ENCODE peak calls at places on chromosomes 13 and 19, in ten cellular contexts. One of them, this sample, is unnamed.

GRCh38 chr13:101049166-101049850 is 367.0 kb downstream of the NALCN start:
- DNase-seq in thoracic aorta: no peak
- DNase-seq in foreskin fibroblast: no peak
- DNase-seq in gastrocnemius medialis: no peak
- DNase-seq in vagina: no peak
- DNase-seq in fibroblast of the aortic adventitia: peak
- DNase-seq in CD4-positive, alpha-beta memory T cell: no peak
- DNase-seq in brain microvascular endothelial cell: no peak
- DNase-seq in MM.1S: no peak
- DNase-seq in cardiac muscle cell: no peak
- DNase-seq in this sample: no peak

GRCh38 chr13:97810152-97810551 is 143.3 kb upstream of the IPO5 start:
- DNase-seq in thoracic aorta: no peak
- DNase-seq in foreskin fibroblast: peak
- DNase-seq in gastrocnemius medialis: no peak
- DNase-seq in vagina: no peak
- DNase-seq in fibroblast of the aortic adventitia: peak
- DNase-seq in CD4-positive, alpha-beta memory T cell: no peak
- DNase-seq in brain microvascular endothelial cell: peak
- DNase-seq in MM.1S: no peak
- DNase-seq in cardiac muscle cell: peak
- DNase-seq in this sample: no peak

GRCh38 chr19:19239675-19240074 is 27.9 kb downstream of the NCAN start:
- DNase-seq in thoracic aorta: no peak
- DNase-seq in foreskin fibroblast: no peak
- DNase-seq in gastrocnemius medialis: no peak
- DNase-seq in vagina: no peak
- DNase-seq in fibroblast of the aortic adventitia: no peak
- DNase-seq in CD4-positive, alpha-beta memory T cell: no peak
- DNase-seq in brain microvascular endothelial cell: no peak
- DNase-seq in MM.1S: no peak
- DNase-seq in cardiac muscle cell: no peak
- DNase-seq in this sample: no peak

GRCh38 chr13:22012676-22013075 is 341.8 kb downstream of the FGF9 start:
- DNase-seq in thoracic aorta: no peak
- DNase-seq in foreskin fibroblast: no peak
- DNase-seq in gastrocnemius medialis: no peak
- DNase-seq in vagina: no peak
- DNase-seq in fibroblast of the aortic adventitia: no peak
- DNase-seq in CD4-positive, alpha-beta memory T cell: no peak
- DNase-seq in brain microvascular endothelial cell: no peak
- DNase-seq in MM.1S: no peak
- DNase-seq in cardiac muscle cell: no peak
- DNase-seq in this sample: no peak

GRCh38 chr13:83883061-83883523 is 818 bp upstream of the SLITRK1 start:
- DNase-seq in thoracic aorta: no peak
- DNase-seq in foreskin fibroblast: no peak
- DNase-seq in gastrocnemius medialis: no peak
- DNase-seq in vagina: no peak
- DNase-seq in fibroblast of the aortic adventitia: no peak
- DNase-seq in CD4-positive, alpha-beta memory T cell: no peak
- DNase-seq in brain microvascular endothelial cell: no peak
- DNase-seq in MM.1S: no peak
- DNase-seq in cardiac muscle cell: no peak
- DNase-seq in this sample: no peak

GRCh38 chr13:67416047-67416925 is 186.2 kb upstream of the PCDH9 start:
- DNase-seq in thoracic aorta: no peak
- DNase-seq in foreskin fibroblast: peak
- DNase-seq in gastrocnemius medialis: no peak
- DNase-seq in vagina: no peak
- DNase-seq in fibroblast of the aortic adventitia: peak
- DNase-seq in CD4-positive, alpha-beta memory T cell: no peak
- DNase-seq in brain microvascular endothelial cell: peak
- DNase-seq in MM.1S: no peak
- DNase-seq in cardiac muscle cell: peak
- DNase-seq in this sample: no peak

GRCh38 chr19:48403606-48404005 is 10.1 kb downstream of the GRIN2D start:
- DNase-seq in thoracic aorta: no peak
- DNase-seq in foreskin fibroblast: peak
- DNase-seq in gastrocnemius medialis: peak
- DNase-seq in vagina: no peak
- DNase-seq in fibroblast of the aortic adventitia: peak
- DNase-seq in CD4-positive, alpha-beta memory T cell: peak
- DNase-seq in brain microvascular endothelial cell: peak
- DNase-seq in MM.1S: peak
- DNase-seq in cardiac muscle cell: peak
- DNase-seq in this sample: peak

GRCh38 chr19:3693030-3693925 is 7.0 kb downstream of the PIP5K1C start:
- DNase-seq in thoracic aorta: no peak
- DNase-seq in foreskin fibroblast: no peak
- DNase-seq in gastrocnemius medialis: no peak
- DNase-seq in vagina: no peak
- DNase-seq in fibroblast of the aortic adventitia: peak
- DNase-seq in CD4-positive, alpha-beta memory T cell: no peak
- DNase-seq in brain microvascular endothelial cell: no peak
- DNase-seq in MM.1S: no peak
- DNase-seq in cardiac muscle cell: no peak
- DNase-seq in this sample: no peak

DNA sequence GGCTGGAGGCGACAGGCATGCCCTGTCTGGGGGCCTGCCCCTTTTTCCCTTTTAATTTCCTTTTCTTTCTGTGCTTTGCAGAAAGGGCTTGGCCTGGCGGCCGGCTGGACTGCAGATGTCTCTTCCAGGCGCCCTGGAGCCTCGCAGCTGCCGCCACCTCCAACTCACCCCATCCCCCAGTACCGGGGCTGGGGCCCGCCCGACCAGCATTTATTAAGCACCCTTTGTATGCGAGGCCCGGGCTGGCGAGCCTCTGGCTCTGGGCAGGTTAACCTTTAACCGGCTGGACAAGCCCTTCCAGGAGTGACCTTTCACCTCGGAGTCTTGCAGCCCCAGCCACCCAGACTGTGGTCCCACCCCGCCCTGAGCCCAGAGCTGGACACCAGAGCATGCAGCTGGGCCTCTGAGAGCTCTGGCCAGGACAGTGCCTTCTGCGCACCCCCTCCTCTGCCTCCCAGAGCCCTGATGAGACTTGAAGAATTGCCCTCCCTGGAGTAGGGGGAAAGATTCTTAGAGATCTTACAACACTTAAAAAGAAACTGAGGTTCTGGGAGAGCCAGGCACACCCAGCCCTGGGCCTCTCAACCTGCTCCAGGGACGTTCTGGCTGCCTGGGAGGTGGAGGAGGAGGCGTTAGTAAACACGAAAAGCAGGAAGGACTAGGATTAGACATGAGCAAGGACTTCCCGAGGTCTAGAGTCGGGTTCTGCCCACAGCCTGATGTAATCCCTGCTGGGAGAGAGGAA is 1.1 kb upstream of the NR2F6 start:
- DNase-seq in thoracic aorta: no peak
- DNase-seq in foreskin fibroblast: peak
- DNase-seq in gastrocnemius medialis: no peak
- DNase-seq in vagina: no peak
- DNase-seq in fibroblast of the aortic adventitia: peak
- DNase-seq in CD4-positive, alpha-beta memory T cell: no peak
- DNase-seq in brain microvascular endothelial cell: no peak
- DNase-seq in MM.1S: no peak
- DNase-seq in cardiac muscle cell: no peak
- DNase-seq in this sample: no peak
- H3K4me3 ChIP-seq in thoracic aorta: peak
- H3K4me3 ChIP-seq in foreskin fibroblast: peak
- H3K4me3 ChIP-seq in gastrocnemius medialis: peak
- H3K4me3 ChIP-seq in vagina: peak
- H3K4me3 ChIP-seq in fibroblast of the aortic adventitia: no peak
- H3K4me3 ChIP-seq in CD4-positive, alpha-beta memory T cell: peak
- H3K4me3 ChIP-seq in brain microvascular endothelial cell: peak
- H3K4me3 ChIP-seq in MM.1S: peak
- H3K4me3 ChIP-seq in cardiac muscle cell: peak
- H3K4me3 ChIP-seq in this sample: peak

GRCh38 chr13:94860981-94861407 is 148.6 kb upstream of the SOX21 start:
- DNase-seq in thoracic aorta: no peak
- DNase-seq in foreskin fibroblast: peak
- DNase-seq in gastrocnemius medialis: no peak
- DNase-seq in vagina: no peak
- DNase-seq in fibroblast of the aortic adventitia: peak
- DNase-seq in CD4-positive, alpha-beta memory T cell: peak
- DNase-seq in brain microvascular endothelial cell: peak
- DNase-seq in MM.1S: no peak
- DNase-seq in cardiac muscle cell: no peak
- DNase-seq in this sample: peak
- H3K4me3 ChIP-seq in thoracic aorta: peak
- H3K4me3 ChIP-seq in foreskin fibroblast: peak
- H3K4me3 ChIP-seq in gastrocnemius medialis: peak
- H3K4me3 ChIP-seq in vagina: peak
- H3K4me3 ChIP-seq in fibroblast of the aortic adventitia: peak
- H3K4me3 ChIP-seq in CD4-positive, alpha-beta memory T cell: peak
- H3K4me3 ChIP-seq in brain microvascular endothelial cell: peak
- H3K4me3 ChIP-seq in MM.1S: peak
- H3K4me3 ChIP-seq in cardiac muscle cell: no peak
- H3K4me3 ChIP-seq in this sample: peak

GRCh38 chr13:50714886-50715285 is 128.6 kb downstream of the DLEU7 start:
- DNase-seq in thoracic aorta: no peak
- DNase-seq in foreskin fibroblast: no peak
- DNase-seq in gastrocnemius medialis: no peak
- DNase-seq in vagina: no peak
- DNase-seq in fibroblast of the aortic adventitia: no peak
- DNase-seq in CD4-positive, alpha-beta memory T cell: no peak
- DNase-seq in brain microvascular endothelial cell: no peak
- DNase-seq in MM.1S: no peak
- DNase-seq in cardiac muscle cell: no peak
- DNase-seq in this sample: no peak

GRCh38 chr13:50712882-50713281 is 130.6 kb downstream of the DLEU7 start:
- DNase-seq in thoracic aorta: no peak
- DNase-seq in foreskin fibroblast: peak
- DNase-seq in gastrocnemius medialis: no peak
- DNase-seq in vagina: no peak
- DNase-seq in fibroblast of the aortic adventitia: no peak
- DNase-seq in CD4-positive, alpha-beta memory T cell: no peak
- DNase-seq in brain microvascular endothelial cell: no peak
- DNase-seq in MM.1S: no peak
- DNase-seq in cardiac muscle cell: no peak
- DNase-seq in this sample: no peak

GRCh38 chr13:50715402-50716146 is 127.9 kb downstream of the DLEU7 start:
- DNase-seq in thoracic aorta: no peak
- DNase-seq in foreskin fibroblast: no peak
- DNase-seq in gastrocnemius medialis: peak
- DNase-seq in vagina: no peak
- DNase-seq in fibroblast of the aortic adventitia: no peak
- DNase-seq in CD4-positive, alpha-beta memory T cell: no peak
- DNase-seq in brain microvascular endothelial cell: no peak
- DNase-seq in MM.1S: no peak
- DNase-seq in cardiac muscle cell: no peak
- DNase-seq in this sample: peak

GRCh38 chr13:50712469-50712868 is 131.0 kb downstream of the DLEU7 start:
- DNase-seq in thoracic aorta: no peak
- DNase-seq in foreskin fibroblast: peak
- DNase-seq in gastrocnemius medialis: no peak
- DNase-seq in vagina: no peak
- DNase-seq in fibroblast of the aortic adventitia: no peak
- DNase-seq in CD4-positive, alpha-beta memory T cell: no peak
- DNase-seq in brain microvascular endothelial cell: no peak
- DNase-seq in MM.1S: no peak
- DNase-seq in cardiac muscle cell: no peak
- DNase-seq in this sample: no peak

DNA sequence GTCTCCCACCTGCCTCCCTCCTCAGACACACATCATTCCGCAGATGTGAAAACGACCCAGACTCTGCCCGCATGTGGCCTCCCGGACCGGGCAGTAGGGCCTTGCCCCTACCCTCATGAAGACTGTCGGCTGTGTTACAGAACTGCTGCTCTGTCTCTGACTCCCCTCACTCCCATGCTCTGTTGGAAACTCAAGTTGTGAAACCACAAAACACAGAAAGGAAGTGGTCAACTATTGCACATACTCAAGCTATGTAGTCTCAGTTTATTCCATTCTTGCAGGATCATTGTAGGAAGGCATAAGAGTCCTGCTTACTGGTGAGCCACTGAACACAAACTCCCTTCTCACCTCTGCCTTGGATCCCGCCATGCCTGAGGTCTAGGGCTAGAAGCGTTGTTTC is 129.6 kb downstream of the DLEU7 start:
- DNase-seq in thoracic aorta: no peak
- DNase-seq in foreskin fibroblast: peak
- DNase-seq in gastrocnemius medialis: no peak
- DNase-seq in vagina: no peak
- DNase-seq in fibroblast of the aortic adventitia: peak
- DNase-seq in CD4-positive, alpha-beta memory T cell: peak
- DNase-seq in brain microvascular endothelial cell: peak
- DNase-seq in MM.1S: no peak
- DNase-seq in cardiac muscle cell: no peak
- DNase-seq in this sample: no peak
- H3K4me3 ChIP-seq in thoracic aorta: peak
- H3K4me3 ChIP-seq in foreskin fibroblast: no peak
- H3K4me3 ChIP-seq in gastrocnemius medialis: no peak
- H3K4me3 ChIP-seq in vagina: no peak
- H3K4me3 ChIP-seq in fibroblast of the aortic adventitia: no peak
- H3K4me3 ChIP-seq in CD4-positive, alpha-beta memory T cell: peak
- H3K4me3 ChIP-seq in brain microvascular endothelial cell: no peak
- H3K4me3 ChIP-seq in MM.1S: no peak
- H3K4me3 ChIP-seq in cardiac muscle cell: no peak
- H3K4me3 ChIP-seq in this sample: no peak

GRCh38 chr13:30443957-30444404 is 21.7 kb downstream of the UBE2L5 start:
- DNase-seq in thoracic aorta: no peak
- DNase-seq in foreskin fibroblast: no peak
- DNase-seq in gastrocnemius medialis: no peak
- DNase-seq in vagina: no peak
- DNase-seq in fibroblast of the aortic adventitia: no peak
- DNase-seq in CD4-positive, alpha-beta memory T cell: no peak
- DNase-seq in brain microvascular endothelial cell: no peak
- DNase-seq in MM.1S: no peak
- DNase-seq in cardiac muscle cell: no peak
- DNase-seq in this sample: no peak

GRCh38 chr13:30442854-30443379 is 20.6 kb downstream of the UBE2L5 start:
- DNase-seq in thoracic aorta: no peak
- DNase-seq in foreskin fibroblast: no peak
- DNase-seq in gastrocnemius medialis: no peak
- DNase-seq in vagina: no peak
- DNase-seq in fibroblast of the aortic adventitia: no peak
- DNase-seq in CD4-positive, alpha-beta memory T cell: no peak
- DNase-seq in brain microvascular endothelial cell: no peak
- DNase-seq in MM.1S: no peak
- DNase-seq in cardiac muscle cell: no peak
- DNase-seq in this sample: no peak

GRCh38 chr13:30450066-30450465 is 15.7 kb downstream of the HMGB1 start:
- DNase-seq in thoracic aorta: no peak
- DNase-seq in foreskin fibroblast: no peak
- DNase-seq in gastrocnemius medialis: no peak
- DNase-seq in vagina: no peak
- DNase-seq in fibroblast of the aortic adventitia: no peak
- DNase-seq in CD4-positive, alpha-beta memory T cell: no peak
- DNase-seq in brain microvascular endothelial cell: no peak
- DNase-seq in MM.1S: no peak
- DNase-seq in cardiac muscle cell: no peak
- DNase-seq in this sample: no peak

GRCh38 chr13:30448441-30448840 is 17.3 kb downstream of the HMGB1 start:
- DNase-seq in thoracic aorta: no peak
- DNase-seq in foreskin fibroblast: no peak
- DNase-seq in gastrocnemius medialis: no peak
- DNase-seq in vagina: no peak
- DNase-seq in fibroblast of the aortic adventitia: no peak
- DNase-seq in CD4-positive, alpha-beta memory T cell: no peak
- DNase-seq in brain microvascular endothelial cell: no peak
- DNase-seq in MM.1S: no peak
- DNase-seq in cardiac muscle cell: no peak
- DNase-seq in this sample: no peak

DNA sequence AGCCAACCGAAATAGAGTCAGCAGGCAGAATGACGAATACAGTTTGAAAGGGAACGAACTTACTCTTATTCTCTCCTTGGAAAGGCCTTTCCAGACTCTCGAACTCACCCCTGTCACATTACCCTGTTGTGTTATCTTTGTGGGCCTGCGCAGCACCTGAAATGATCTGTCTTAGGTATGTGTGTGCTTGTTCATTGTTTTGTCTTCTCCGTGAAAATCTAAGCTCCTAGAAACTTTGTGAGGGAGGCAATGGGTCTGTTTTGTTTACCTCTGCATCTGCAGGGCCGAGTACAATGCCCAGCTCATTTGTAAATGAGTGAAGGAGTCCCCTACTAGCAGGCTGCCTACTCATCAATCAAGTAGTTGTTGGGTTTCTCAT is 19.6 kb downstream of the HMGB1 start:
- DNase-seq in thoracic aorta: no peak
- DNase-seq in foreskin fibroblast: no peak
- DNase-seq in gastrocnemius medialis: no peak
- DNase-seq in vagina: no peak
- DNase-seq in fibroblast of the aortic adventitia: no peak
- DNase-seq in CD4-positive, alpha-beta memory T cell: no peak
- DNase-seq in brain microvascular endothelial cell: no peak
- DNase-seq in MM.1S: no peak
- DNase-seq in cardiac muscle cell: no peak
- DNase-seq in this sample: no peak
- H3K4me3 ChIP-seq in thoracic aorta: peak
- H3K4me3 ChIP-seq in foreskin fibroblast: no peak
- H3K4me3 ChIP-seq in gastrocnemius medialis: peak
- H3K4me3 ChIP-seq in vagina: peak
- H3K4me3 ChIP-seq in fibroblast of the aortic adventitia: peak
- H3K4me3 ChIP-seq in CD4-positive, alpha-beta memory T cell: no peak
- H3K4me3 ChIP-seq in brain microvascular endothelial cell: peak
- H3K4me3 ChIP-seq in MM.1S: no peak
- H3K4me3 ChIP-seq in cardiac muscle cell: no peak
- H3K4me3 ChIP-seq in this sample: peak